ENCODE peak calls at places on chromosomes 16 and 17, in seven cellular contexts. I is lung, O is upper lobe of right lung, M is cardiac muscle cell, D is spleen, W is PC-9, A is SK-N-MC. P is an unnamed sample.

GRCh38 chr17:6231886-6232767 is 161.9 kb downstream of the WSCD1 start:
- DNase-seq in I (no peak), O (no peak), M (peak; percentile 2), D (peak; percentile 43), W (no peak), A (no peak), P (no peak)

GRCh38 chr16:2816751-2817495 is at the start of gene PRSS21:
- DNase-seq in I (no peak), O (peak; percentile 64), M (no peak), D (peak; percentile 66), W (peak; percentile 38), A (no peak), P (no peak)

GRCh38 chr17:42708588-42708987 is 26.3 kb downstream of the CNTNAP1 start:
- DNase-seq in I (no peak), O (no peak), M (no peak), D (no peak), W (no peak), A (no peak), P (no peak)

GRCh38 chr16:75481475-75481874 is 13.8 kb downstream of the CHST6 start:
- DNase-seq in I (no peak), O (peak; percentile 34), M (no peak), D (no peak), W (no peak), A (no peak), P (no peak)

GRCh38 chr16:82761858-82762257 is 135.1 kb downstream of the CDH13 start:
- DNase-seq in I (no peak), O (no peak), M (peak; percentile 41), D (no peak), W (peak; percentile 11), A (no peak), P (no peak)

GRCh38 chr17:14301761-14302401 is 1.0 kb downstream of the HS3ST3B1 start:
- DNase-seq in I (peak; percentile 44), O (peak; percentile 75), M (peak; percentile 64), D (peak; percentile 93), W (no peak), A (no peak), P (peak; percentile 79)

GRCh38 chr16:55809386-55809785 is 23.5 kb downstream of the CES1 start:
- DNase-seq in I (no peak), O (no peak), M (no peak), D (no peak), W (no peak), A (no peak), P (no peak)

GRCh38 chr17:28613916-28614315 is at the start of gene RSKR:
- DNase-seq in I (no peak), O (no peak), M (no peak), D (no peak), W (no peak), A (no peak), P (no peak)

GRCh38 chr17:59837362-59838195 is 55.2 kb downstream of the TUBD1 start:
- DNase-seq in I (peak; percentile 86), O (no peak), M (peak; percentile 100), D (no peak), W (peak; percentile 100), A (peak; percentile 85), P (peak; percentile 57)

GRCh38 chr17:21286066-21286770 is 1.7 kb downstream of the MAP2K3 start:
- DNase-seq in I (peak; percentile 96), O (peak; percentile 95), M (peak; percentile 99), D (peak; percentile 91), W (peak; percentile 97), A (no peak), P (peak; percentile 97)

GRCh38 chr17:11240841-11241610 is at the start of gene SHISA6:
- DNase-seq in I (no peak), O (no peak), M (no peak), D (no peak), W (no peak), A (no peak), P (peak; percentile 80)

GRCh38 chr16:3431779-3432219 is 11.5 kb downstream of the ZNF597 start:
- DNase-seq in I (peak; percentile 34), O (peak; percentile 68), M (peak; percentile 56), D (peak; percentile 90), W (no peak), A (no peak), P (peak; percentile 74)

DNA sequence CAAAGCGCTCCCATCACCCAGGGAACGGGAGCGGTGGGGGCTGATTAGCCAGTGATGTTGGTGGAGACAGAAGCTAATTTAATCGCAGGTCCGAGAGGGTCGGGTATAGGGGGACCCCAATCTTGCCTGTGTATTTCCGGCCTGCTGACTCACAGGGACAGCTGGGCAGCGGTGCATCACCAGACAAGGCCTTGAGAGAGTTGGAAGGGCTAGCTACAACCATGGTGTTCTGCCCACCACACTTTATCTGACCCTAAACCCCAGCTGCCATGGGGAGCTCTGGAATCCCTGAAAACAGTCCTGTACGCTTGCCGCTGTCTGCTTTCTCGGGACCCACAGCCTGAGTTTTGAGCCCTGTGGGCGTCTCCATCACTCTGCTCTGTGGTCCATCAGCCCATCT is 100.4 kb upstream of the GSE1 start:
- DNase-seq in I (no peak), O (no peak), M (no peak), D (no peak), W (no peak), A (no peak), P (no peak)
- H3K27ac ChIP-seq in I (no peak overlapping the region), O (no peak overlapping the region), M (no peak overlapping the region), D (no peak overlapping the region), W (no peak overlapping the region), A (no peak overlapping the region), P (no peak overlapping the region)

GRCh38 chr17:38427160-38427949 is 909 bp upstream of the ARHGAP23 start:
- DNase-seq in I (no peak), O (no peak), M (no peak), D (no peak), W (no peak), A (no peak), P (no peak)
- H3K4me3 ChIP-seq in I (no peak overlapping the region), O (peak overlapping the region; percentile 85), M (peak overlapping the region; percentile 43), D (peak overlapping the region; percentile 78), W (peak overlapping the region; percentile 84), A (peak overlapping the region; percentile 79), P (peak overlapping the region; percentile 56)

GRCh38 chr16:89232107-89232506 is 14.6 kb downstream of the ZNF778 start:
- DNase-seq in I (no peak), O (no peak), M (no peak), D (no peak), W (no peak), A (no peak), P (no peak)

GRCh38 chr16:89233678-89234490 is 16.4 kb downstream of the ZNF778 start:
- DNase-seq in I (no peak), O (no peak), M (no peak), D (no peak), W (no peak), A (no peak), P (no peak)

GRCh38 chr16:89224665-89225064 is 7.2 kb downstream of the ZNF778 start:
- DNase-seq in I (no peak), O (no peak), M (no peak), D (no peak), W (no peak), A (no peak), P (no peak)

DNA sequence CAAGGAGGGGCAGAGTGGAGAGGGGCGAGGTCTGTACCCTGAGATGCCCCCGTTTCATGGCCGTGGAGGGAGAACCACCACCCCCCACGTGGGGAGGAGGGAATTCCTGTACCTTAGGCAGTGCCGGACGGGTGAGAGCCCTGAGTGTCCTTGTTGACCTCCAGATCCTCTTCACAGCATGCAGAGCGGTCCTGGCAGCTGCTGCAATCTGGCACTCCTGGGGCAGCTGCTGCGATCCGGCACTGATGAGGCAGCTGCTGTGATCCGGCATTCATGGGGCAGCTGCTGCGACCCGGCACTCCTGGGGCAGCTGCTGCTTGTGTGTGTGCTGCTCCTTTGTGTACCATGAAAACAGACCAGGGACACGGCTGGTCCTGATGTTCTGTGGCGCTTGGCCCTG is 12.7 kb downstream of the ZNF778 start:
- DNase-seq in I (no peak), O (no peak), M (no peak), D (no peak), W (no peak), A (no peak), P (no peak)
- H3K9me3 ChIP-seq in I (peaks cover 14% of the 10 kb centered on the region), O (no peaks in the 10 kb centered on the region), M (no peaks in the 10 kb centered on the region), D (peaks cover 3% of the 10 kb centered on the region), W (peaks cover 19% of the 10 kb centered on the region), A (no peaks in the 10 kb centered on the region), P (no peaks in the 10 kb centered on the region)

DNA sequence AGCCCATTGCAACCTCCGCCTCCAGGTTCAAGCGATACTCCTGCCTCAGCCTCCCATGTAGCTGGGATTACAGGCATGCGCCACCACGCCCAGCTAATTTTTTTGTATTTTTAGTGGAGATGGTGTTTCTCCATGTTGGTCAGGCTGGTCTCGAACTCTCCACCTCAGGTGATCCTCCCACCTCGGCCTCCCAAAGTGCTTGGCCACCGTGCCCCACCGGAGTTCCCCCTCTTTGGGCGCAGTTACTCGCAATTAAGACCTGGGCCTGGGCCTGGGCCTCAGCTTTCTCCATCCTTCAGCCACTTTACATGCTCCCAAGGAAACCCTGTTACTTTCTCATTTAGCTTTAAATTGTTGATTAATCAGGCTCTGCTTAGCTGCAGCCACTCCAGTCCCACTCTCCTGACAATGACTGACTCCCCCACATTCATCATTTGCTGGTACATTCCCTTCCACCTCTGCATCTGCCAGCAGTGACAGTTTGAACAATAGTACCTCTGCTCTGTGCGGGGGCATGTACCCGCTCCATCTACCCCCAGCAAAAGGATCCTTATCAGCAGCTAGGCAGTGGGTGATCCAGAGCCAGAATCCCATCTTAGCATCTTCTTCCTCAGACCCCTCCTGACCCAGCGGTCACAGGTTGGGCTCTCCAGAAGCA is 47.2 kb upstream of the SLC47A1 start:
- DNase-seq in I (no peak), O (peak; percentile 46), M (no peak), D (peak; percentile 36), W (no peak), A (no peak), P (no peak)
- H3K27ac ChIP-seq in I (no peak overlapping the region), O (no peak overlapping the region), M (no peak overlapping the region), D (no peak overlapping the region), W (no peak overlapping the region), A (no peak overlapping the region), P (no peak overlapping the region)

GRCh38 chr17:57166803-57167202 is 81.8 kb downstream of the AKAP1 start:
- DNase-seq in I (no peak), O (no peak), M (no peak), D (no peak), W (peak; percentile 75), A (no peak), P (no peak)
- H3K4me3 ChIP-seq in I (no peak overlapping the region), O (no peak overlapping the region), M (no peak overlapping the region), D (no peak overlapping the region), W (no peak overlapping the region), A (no peak overlapping the region), P (no peak overlapping the region)

GRCh38 chr17:27072885-27073284 is 221.0 kb upstream of the WSB1 start:
- DNase-seq in I (no peak), O (no peak), M (no peak), D (no peak), W (no peak), A (no peak), P (no peak)
- H3K9me3 ChIP-seq in I (peaks cover 5% of the 10 kb centered on the region), O (no peaks in the 10 kb centered on the region), M (no peaks in the 10 kb centered on the region), D (no peaks in the 10 kb centered on the region), W (no peaks in the 10 kb centered on the region), A (no peaks in the 10 kb centered on the region), P (no peaks in the 10 kb centered on the region)